ENCODE peak calls at places on chromosomes 12 and 14, in four cellular contexts. K is HepG2, Y is H1, L is K562. S is an unnamed sample.

GRCh38 chr14:91284791-91285548 is 40.5 kb upstream of the GPR68 start:
- DNase-seq in K (no peak), Y (no peak), L (no peak), S (no peak)

GRCh38 chr12:76260390-76260748 is 87.8 kb downstream of the BBS10 start:
- DNase-seq in K (no peak), Y (no peak), L (no peak), S (peak; percentile 55)

GRCh38 chr14:23294734-23295561 is 7.7 kb downstream of the PPP1R3E start:
- DNase-seq in K (peak; percentile 77), Y (no peak), L (peak; percentile 29), S (peak; percentile 51)

GRCh38 chr14:76957224-76957881 is 71.2 kb downstream of the IRF2BPL start:
- DNase-seq in K (no peak), Y (no peak), L (no peak), S (no peak)

GRCh38 chr12:11804130-11804529 is 154.7 kb downstream of the ETV6 start:
- DNase-seq in K (no peak), Y (no peak), L (no peak), S (no peak)

GRCh38 chr14:34137001-34137400 is 186.1 kb upstream of the EGLN3 start:
- DNase-seq in K (no peak), Y (no peak), L (no peak), S (no peak)

GRCh38 chr12:64951944-64952343 is 127.5 kb downstream of the TBC1D30 start:
- DNase-seq in K (no peak), Y (no peak), L (no peak), S (no peak)

GRCh38 chr12:26369588-26369987 is 174.2 kb downstream of the SSPN start:
- DNase-seq in K (no peak), Y (no peak), L (peak; percentile 11), S (peak; percentile 94)

GRCh38 chr14:62546862-62547474 is 498.3 kb downstream of the KCNH5 start:
- DNase-seq in K (no peak), Y (no peak), L (no peak), S (peak; percentile 5)

GRCh38 chr14:86532219-86532618 is 1002.3 kb downstream of the FLRT2 start:
- DNase-seq in K (no peak), Y (no peak), L (no peak), S (peak; percentile 25)

GRCh38 chr14:101119830-101120571 is 216.5 kb upstream of the RTL1 start:
- DNase-seq in K (no peak), Y (no peak), L (no peak), S (peak; percentile 11)

GRCh38 chr12:131828671-131829350 is 618 bp downstream of the MMP17 start:
- DNase-seq in K (no peak), Y (no peak), L (peak; percentile 52), S (no peak)

GRCh38 chr12:39062266-39062996 is 157.0 kb upstream of the CPNE8 start:
- DNase-seq in K (no peak), Y (no peak), L (no peak), S (no peak)

GRCh38 chr14:58639842-58640484 is 2.2 kb downstream of the DACT1 start:
- DNase-seq in K (peak; percentile 15), Y (no peak), L (no peak), S (peak; percentile 86)

GRCh38 chr14:50232276-50232642 is 881 bp upstream of the SOS2 start:
- DNase-seq in K (no peak), Y (no peak), L (no peak), S (no peak)

GRCh38 chr12:101490286-101490920 is 15.3 kb downstream of the SPIC start:
- DNase-seq in K (peak; percentile 61), Y (peak; percentile 31), L (no peak), S (no peak)

GRCh38 chr14:58918066-58918465 is 270.4 kb upstream of the DAAM1 start:
- DNase-seq in K (no peak), Y (no peak), L (no peak), S (peak; percentile 77)

GRCh38 chr12:70920251-70920851 is at the start of gene PTPRR:
- DNase-seq in K (no peak), Y (no peak), L (no peak), S (no peak)

GRCh38 chr14:97301931-97302559 is 504.9 kb downstream of the VRK1 start:
- DNase-seq in K (no peak), Y (no peak), L (no peak), S (no peak)

GRCh38 chr14:81529391-81529790 is 4.3 kb downstream of the SEL1L start:
- DNase-seq in K (no peak), Y (no peak), L (no peak), S (peak; percentile 63)

GRCh38 chr14:54489731-54490447 is 1.1 kb upstream of the GMFB start:
- DNase-seq in K (no peak), Y (no peak), L (no peak), S (no peak)

GRCh38 chr12:108234155-108234554 is 105.0 kb downstream of the CMKLR1 start:
- DNase-seq in K (no peak), Y (no peak), L (no peak), S (no peak)

GRCh38 chr12:111754671-111755070 is 12.1 kb upstream of the ALDH2 start:
- DNase-seq in K (no peak), Y (no peak), L (no peak), S (no peak)

GRCh38 chr12:14314801-14315200 is 50.7 kb upstream of the ATF7IP start:
- DNase-seq in K (no peak), Y (no peak), L (no peak), S (no peak)

GRCh38 chr12:122021822-122022392 is at the start of gene BCL7A:
- DNase-seq in K (peak; percentile 15), Y (no peak), L (peak; percentile 84), S (peak; percentile 74)

GRCh38 chr12:31275491-31275890 is 50.5 kb downstream of the SINHCAF start:
- DNase-seq in K (no peak), Y (no peak), L (no peak), S (no peak)

GRCh38 chr14:101224356-101225115 is 321.0 kb upstream of the RTL1 start:
- DNase-seq in K (no peak), Y (no peak), L (no peak), S (no peak)

GRCh38 chr12:123597100-123597499 is 4.8 kb upstream of the DDX55 start:
- DNase-seq in K (no peak), Y (no peak), L (no peak), S (no peak)

GRCh38 chr12:74538491-74539258 is 1.0 kb downstream of the ATXN7L3B start:
- DNase-seq in K (no peak), Y (no peak), L (peak; percentile 15), S (no peak)

GRCh38 chr12:74537707-74538385 is at the start of gene ATXN7L3B:
- DNase-seq in K (peak; percentile 89), Y (peak; percentile 82), L (peak; percentile 93), S (peak; percentile 93)

GRCh38 chr12:74539261-74539660 is 1.6 kb downstream of the ATXN7L3B start:
- DNase-seq in K (peak; percentile 1), Y (no peak), L (peak; percentile 19), S (no peak)

GRCh38 chr12:74535536-74535935 is 2.1 kb upstream of the ATXN7L3B start:
- DNase-seq in K (no peak), Y (no peak), L (no peak), S (no peak)

DNA sequence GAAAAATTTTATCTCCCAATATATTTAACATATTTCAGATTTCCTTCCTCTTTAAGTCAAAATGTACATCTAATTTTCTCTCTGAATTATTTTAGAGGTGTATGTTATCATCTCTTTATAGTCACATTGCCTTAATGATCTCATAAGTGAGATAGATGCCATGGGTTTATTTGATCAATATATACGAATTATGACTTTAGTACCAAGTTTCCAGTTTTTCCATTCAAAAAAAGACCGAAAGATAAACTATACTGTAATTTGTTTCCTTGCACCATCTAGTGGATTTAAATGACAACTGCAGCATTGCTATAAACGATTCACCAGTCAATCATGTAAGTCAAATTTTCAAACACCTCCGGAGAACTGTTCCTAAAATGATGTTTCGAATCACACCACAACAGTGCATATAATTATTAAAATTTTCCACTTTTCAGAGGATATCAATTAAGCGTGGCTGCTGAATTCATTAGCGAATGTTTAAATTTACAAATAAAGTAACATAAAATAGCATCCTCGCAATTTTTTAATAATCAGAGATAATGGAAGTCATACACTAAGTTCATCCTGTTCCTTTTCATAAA is 419 bp upstream of the ATXN7L3B start:
- DNase-seq in K (peak; percentile 56), Y (no peak), L (peak; percentile 32), S (peak; percentile 69)
- TF ChIP-seq MAFK in K (no peak), Y (no peak), L (no peak), S (no peak)

GRCh38 chr12:116054280-116054679 is 223.2 kb downstream of the MED13L start:
- DNase-seq in K (no peak), Y (no peak), L (no peak), S (no peak)
- H4K20me1 ChIP-seq in K (peaks cover 4% of the 10 kb centered on the region), Y (peaks cover 3% of the 10 kb centered on the region), L (peaks cover 13% of the 10 kb centered on the region), S (peaks cover 50% of the 10 kb centered on the region)

DNA sequence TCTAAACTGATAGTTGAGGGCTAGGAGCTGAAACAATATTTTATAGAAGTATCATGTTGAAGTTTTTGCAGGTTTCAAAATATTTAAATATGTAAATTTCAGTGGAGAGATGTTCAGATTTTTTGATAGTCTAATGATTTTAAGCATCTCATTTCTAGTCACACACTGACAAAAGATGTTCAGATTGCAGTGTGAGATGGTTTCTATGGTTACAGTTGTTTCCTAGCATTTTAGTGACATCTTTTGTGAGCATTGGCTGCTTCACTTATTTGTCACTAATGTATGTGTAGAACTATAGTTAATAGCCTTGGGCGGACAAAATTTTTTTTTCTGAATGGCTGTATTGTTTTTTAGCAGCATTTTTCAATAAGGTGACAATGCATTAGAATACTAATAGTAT is 315.5 kb upstream of the PRKD1 start:
- DNase-seq in K (no peak), Y (no peak), L (no peak), S (no peak)
- TF ChIP-seq MAFK in K (no peak), Y (no peak), L (no peak), S (no peak)

GRCh38 chr12:106109168-106109910 is 29.4 kb downstream of the NUAK1 start:
- DNase-seq in K (no peak), Y (no peak), L (no peak), S (no peak)

GRCh38 chr12:106107566-106107965 is 31.2 kb downstream of the NUAK1 start:
- DNase-seq in K (no peak), Y (no peak), L (no peak), S (peak; percentile 68)

GRCh38 chr12:106108187-106108816 is 30.5 kb downstream of the NUAK1 start:
- DNase-seq in K (no peak), Y (peak; percentile 49), L (no peak), S (peak; percentile 65)

GRCh38 chr12:106106892-106107291 is 31.9 kb downstream of the NUAK1 start:
- DNase-seq in K (no peak), Y (no peak), L (no peak), S (peak; percentile 58)

GRCh38 chr12:106106129-106106566 is 32.6 kb downstream of the NUAK1 start:
- DNase-seq in K (no peak), Y (no peak), L (no peak), S (no peak)
- H4K20me1 ChIP-seq in K (no peaks in the 10 kb centered on the region), Y (no peaks in the 10 kb centered on the region), L (no peaks in the 10 kb centered on the region), S (peaks cover 13% of the 10 kb centered on the region)

DNA sequence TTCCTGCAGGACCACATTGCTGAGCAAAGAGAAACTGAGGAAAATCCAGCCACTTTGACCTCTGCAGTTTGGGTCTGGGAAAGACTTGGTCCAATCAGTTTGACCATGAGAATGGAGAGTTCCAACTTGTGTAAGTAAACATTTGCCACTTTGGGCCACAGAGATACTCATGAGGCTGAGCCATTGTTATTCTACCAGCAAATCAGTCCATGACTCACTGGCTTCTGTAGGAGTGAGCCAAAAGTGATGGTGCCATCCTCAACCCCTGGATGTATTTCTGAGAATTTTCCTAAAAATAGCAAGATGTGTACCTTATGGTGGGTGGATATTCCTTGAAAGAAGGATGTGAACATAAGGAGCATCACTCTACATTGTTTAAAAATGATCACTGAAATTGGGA is 192.9 kb upstream of the OR4E1 start:
- DNase-seq in K (no peak), Y (no peak), L (no peak), S (no peak)
- TF ChIP-seq MAFK in K (no peak), Y (no peak), L (no peak), S (no peak)